ENCODE peak calls at places on chromosomes 1 and 21, in eight cellular contexts. J, L, E, F, P, G, I and D are unnamed samples.

GRCh38 chr1:88753506-88753905 is 69.4 kb downstream of the PKN2 start:
- DNase-seq in J (no peak), L (no peak), E (no peak), F (no peak), P (no peak), G (no peak), I (no peak), D (no peak)

GRCh38 chr21:44330698-44331097 is 8.5 kb downstream of the CFAP410 start:
- DNase-seq in J (no peak), L (no peak), E (no peak), F (no peak), P (no peak), G (no peak), I (no peak), D (no peak)

GRCh38 chr1:238552271-238552670 is 661.5 kb upstream of the ZP4 start:
- DNase-seq in J (no peak), L (no peak), E (no peak), F (no peak), P (no peak), G (no peak), I (no peak), D (no peak)

GRCh38 chr1:226654508-226655124 is 84.5 kb downstream of the ITPKB start:
- DNase-seq in J (no peak), L (no peak), E (no peak), F (no peak), P (no peak), G (no peak), I (no peak), D (no peak)

GRCh38 chr1:40736085-40736531 is 44.6 kb downstream of the NFYC start:
- DNase-seq in J (no peak), L (no peak), E (no peak), F (no peak), P (no peak), G (peak; percentile 34), I (no peak), D (no peak)

GRCh38 chr1:40273547-40274166 is 15.6 kb downstream of the ZMPSTE24 start:
- DNase-seq in J (no peak), L (no peak), E (no peak), F (no peak), P (no peak), G (no peak), I (no peak), D (no peak)

GRCh38 chr1:110264430-110264829 is 54.3 kb downstream of the KCNC4 start:
- DNase-seq in J (no peak), L (no peak), E (no peak), F (no peak), P (no peak), G (no peak), I (no peak), D (no peak)

GRCh38 chr1:24161270-24161669 is 18.3 kb upstream of the IL22RA1 start:
- DNase-seq in J (no peak), L (no peak), E (no peak), F (no peak), P (no peak), G (no peak), I (no peak), D (peak; percentile 37)

GRCh38 chr1:230090194-230090711 is 23.2 kb downstream of the GALNT2 start:
- DNase-seq in J (no peak), L (no peak), E (peak; percentile 96), F (no peak), P (no peak), G (no peak), I (no peak), D (no peak)

GRCh38 chr1:96843196-96843595 is 121.6 kb downstream of the PTBP2 start:
- DNase-seq in J (no peak), L (no peak), E (no peak), F (no peak), P (no peak), G (no peak), I (peak; percentile 6), D (no peak)

GRCh38 chr1:145719230-145720079 is at the start of gene CD160:
- DNase-seq in J (no peak), L (no peak), E (no peak), F (no peak), P (no peak), G (no peak), I (no peak), D (no peak)

GRCh38 chr1:27630859-27631491 is 4.0 kb downstream of the FGR start:
- DNase-seq in J (no peak), L (no peak), E (no peak), F (no peak), P (no peak), G (peak; percentile 49), I (no peak), D (no peak)

GRCh38 chr1:183635112-183635605 is 424 bp downstream of the ARPC5 start:
- DNase-seq in J (no peak), L (peak; percentile 48), E (no peak), F (no peak), P (peak; percentile 5), G (peak; percentile 28), I (no peak), D (peak; percentile 30)

GRCh38 chr1:14804626-14805025 is 206.1 kb downstream of the KAZN start:
- DNase-seq in J (no peak), L (peak; percentile 20), E (peak; percentile 46), F (no peak), P (no peak), G (no peak), I (no peak), D (no peak)

GRCh38 chr1:204145033-204145504 is 6.8 kb downstream of the ETNK2 start:
- DNase-seq in J (no peak), L (no peak), E (no peak), F (no peak), P (no peak), G (no peak), I (no peak), D (no peak)

GRCh38 chr1:94396356-94396755 is 21.8 kb upstream of the ABCD3 start:
- DNase-seq in J (no peak), L (peak; percentile 39), E (no peak), F (no peak), P (no peak), G (no peak), I (no peak), D (no peak)

GRCh38 chr1:67250051-67250653 is 57.5 kb upstream of the IL12RB2 start:
- DNase-seq in J (no peak), L (no peak), E (peak; percentile 19), F (no peak), P (no peak), G (no peak), I (no peak), D (no peak)

GRCh38 chr21:27817902-27818623 is 851.2 kb upstream of the ADAMTS5 start:
- DNase-seq in J (no peak), L (no peak), E (no peak), F (no peak), P (no peak), G (no peak), I (no peak), D (no peak)

GRCh38 chr21:35048706-35049617 is at the start of gene RUNX1:
- DNase-seq in J (peak; percentile 30), L (no peak), E (peak; percentile 89), F (peak; percentile 96), P (no peak), G (peak; percentile 31), I (no peak), D (peak; percentile 64)

GRCh38 chr1:31640964-31641363 is 3.7 kb downstream of the PEF1 start:
- DNase-seq in J (no peak), L (no peak), E (no peak), F (no peak), P (no peak), G (no peak), I (no peak), D (no peak)

GRCh38 chr1:51916587-51917405 is 38.3 kb upstream of the NRDC start:
- DNase-seq in J (no peak), L (no peak), E (peak; percentile 43), F (no peak), P (no peak), G (no peak), I (no peak), D (no peak)

GRCh38 chr1:13664451-13664850 is 35.5 kb upstream of the PRDM2 start:
- DNase-seq in J (no peak), L (no peak), E (peak; percentile 30), F (no peak), P (no peak), G (peak; percentile 76), I (no peak), D (no peak)

GRCh38 chr1:86104606-86105532 is 51.7 kb downstream of the COL24A1 start:
- DNase-seq in J (no peak), L (no peak), E (peak; percentile 69), F (no peak), P (no peak), G (peak; percentile 19), I (no peak), D (peak; percentile 66)